ENCODE peak calls at places on chromosomes 2 and 18, in nine cellular contexts. X is NCI-H1092 treated with DMSO at 0.1 percent for 48 hours, L is iris pigment epithelial cell, B is A549, S is HTR-8/SVneo, W is NCI-H446 treated with DMSO at 0.1 percent for 48 hours, Z is KBM-7, E is astrocyte, O is left cardiac atrium. Q is an unnamed sample.

GRCh38 chr2:84293791-84294380 is 165.2 kb downstream of the SUCLG1 start:
- DNase-seq in B (no peak), W (no peak), E (no peak), O (no peak), Z (no peak), S (no peak), L (no peak), X (no peak), Q (no peak)

GRCh38 chr2:64808736-64809135 is 155.0 kb upstream of the SERTAD2 start:
- DNase-seq in S (no peak), X (no peak), W (no peak), Z (no peak), L (no peak), E (no peak), O (no peak), B (no peak), Q (no peak)

GRCh38 chr2:138245309-138245708 is 256.3 kb upstream of the SPOPL start:
- DNase-seq in E (no peak), B (no peak), W (no peak), O (no peak), S (no peak), X (no peak), L (peak), Z (no peak), Q (no peak)

GRCh38 chr2:224722250-224722649 is 6.1 kb upstream of the CCDC195 start:
- DNase-seq in X (no peak), E (peak), O (no peak), L (peak), Z (no peak), B (no peak), W (no peak), S (no peak), Q (no peak)

GRCh38 chr2:122251153-122251552 is 495.7 kb downstream of the TSN start:
- DNase-seq in W (peak), L (no peak), X (no peak), Z (no peak), E (no peak), S (no peak), O (no peak), B (no peak), Q (no peak)

GRCh38 chr2:143205106-143205764 is 76.0 kb downstream of the ARHGAP15 start:
- DNase-seq in L (peak), S (peak), W (peak), E (peak), B (peak), O (no peak), Z (peak), X (no peak), Q (peak)

GRCh38 chr18:2529154-2529553 is 42.2 kb downstream of the METTL4 start:
- DNase-seq in W (no peak), E (peak), B (peak), S (peak), L (peak), X (no peak), Z (no peak), O (no peak), Q (peak)

GRCh38 chr2:52629944-52630343 is 1137.7 kb upstream of the CHAC2 start:
- DNase-seq in B (no peak), E (no peak), L (no peak), S (no peak), O (no peak), Z (no peak), X (no peak), W (no peak), Q (no peak)

GRCh38 chr2:72994282-72994990 is 77.1 kb downstream of the SFXN5 start:
- DNase-seq in B (no peak), W (no peak), E (no peak), O (no peak), Z (no peak), X (no peak), L (no peak), S (no peak), Q (no peak)

GRCh38 chr18:36323421-36323820 is 25.9 kb downstream of the FHOD3 start:
- DNase-seq in L (no peak), Z (no peak), B (no peak), X (no peak), W (no peak), S (no peak), O (no peak), E (no peak), Q (no peak)

GRCh38 chr2:122863516-122863915 is 1108.1 kb downstream of the TSN start:
- DNase-seq in L (no peak), Z (no peak), B (no peak), X (no peak), S (no peak), E (no peak), W (peak), O (no peak), Q (no peak)

GRCh38 chr18:32438173-32438572 is 32.5 kb downstream of the GAREM1 start:
- DNase-seq in S (no peak), X (no peak), B (no peak), O (peak), E (no peak), W (no peak), L (no peak), Z (no peak), Q (no peak)

GRCh38 chr18:3044931-3045698 is 32.2 kb upstream of the LPIN2 start:
- DNase-seq in E (no peak), Z (peak), B (peak), S (no peak), W (peak), X (no peak), O (peak), L (no peak), Q (peak)

GRCh38 chr2:172972005-172972619 is 103.5 kb upstream of the MAP3K20 start:
- DNase-seq in B (peak), O (peak), L (peak), X (no peak), E (no peak), Z (peak), S (peak), W (no peak), Q (peak)